ENCODE peak calls at places on chromosomes 3 and 15, in ten cellular contexts. One of them, this sample, is unnamed.

GRCh38 chr3:42796332-42796885 is 7.9 kb downstream of the HIGD1A start:
- DNase-seq in breast epithelium: no peak
- DNase-seq in iris pigment epithelial cell: no peak
- DNase-seq in T-helper 17 cell: no peak
- DNase-seq in Panc1: no peak
- DNase-seq in CD4-positive, CD25-positive, alpha-beta regulatory T cell: no peak
- DNase-seq in NCI-H1092: no peak
- DNase-seq in SHP77: no peak
- DNase-seq in transverse colon: no peak
- DNase-seq in activated naive CD4-positive, alpha-beta T cell: no peak
- DNase-seq in this sample: no peak

GRCh38 chr15:73978896-73979295 is 13.2 kb downstream of the STOML1 start:
- DNase-seq in breast epithelium: no peak
- DNase-seq in iris pigment epithelial cell: no peak
- DNase-seq in T-helper 17 cell: no peak
- DNase-seq in Panc1: no peak
- DNase-seq in CD4-positive, CD25-positive, alpha-beta regulatory T cell: no peak
- DNase-seq in NCI-H1092: no peak
- DNase-seq in SHP77: no peak
- DNase-seq in transverse colon: no peak
- DNase-seq in activated naive CD4-positive, alpha-beta T cell: no peak
- DNase-seq in this sample: no peak

GRCh38 chr15:80568298-80568697 is 126.8 kb upstream of the ABHD17C start:
- DNase-seq in breast epithelium: no peak
- DNase-seq in iris pigment epithelial cell: peak
- DNase-seq in T-helper 17 cell: no peak
- DNase-seq in Panc1: no peak
- DNase-seq in CD4-positive, CD25-positive, alpha-beta regulatory T cell: no peak
- DNase-seq in NCI-H1092: no peak
- DNase-seq in SHP77: no peak
- DNase-seq in transverse colon: no peak
- DNase-seq in activated naive CD4-positive, alpha-beta T cell: no peak
- DNase-seq in this sample: peak

GRCh38 chr15:98746756-98747155 is 98.4 kb downstream of the IGF1R start:
- DNase-seq in breast epithelium: no peak
- DNase-seq in iris pigment epithelial cell: no peak
- DNase-seq in T-helper 17 cell: no peak
- DNase-seq in Panc1: no peak
- DNase-seq in CD4-positive, CD25-positive, alpha-beta regulatory T cell: no peak
- DNase-seq in NCI-H1092: no peak
- DNase-seq in SHP77: no peak
- DNase-seq in transverse colon: no peak
- DNase-seq in activated naive CD4-positive, alpha-beta T cell: no peak
- DNase-seq in this sample: peak

GRCh38 chr15:98901438-98901837 is 106.2 kb downstream of the PGPEP1L start:
- DNase-seq in breast epithelium: no peak
- DNase-seq in iris pigment epithelial cell: no peak
- DNase-seq in T-helper 17 cell: no peak
- DNase-seq in Panc1: no peak
- DNase-seq in CD4-positive, CD25-positive, alpha-beta regulatory T cell: peak
- DNase-seq in NCI-H1092: no peak
- DNase-seq in SHP77: no peak
- DNase-seq in transverse colon: no peak
- DNase-seq in activated naive CD4-positive, alpha-beta T cell: no peak
- DNase-seq in this sample: no peak

GRCh38 chr15:25422021-25422420 is 16.8 kb downstream of the UBE3A start:
- DNase-seq in breast epithelium: no peak
- DNase-seq in iris pigment epithelial cell: no peak
- DNase-seq in T-helper 17 cell: no peak
- DNase-seq in Panc1: no peak
- DNase-seq in CD4-positive, CD25-positive, alpha-beta regulatory T cell: no peak
- DNase-seq in NCI-H1092: no peak
- DNase-seq in SHP77: no peak
- DNase-seq in transverse colon: no peak
- DNase-seq in activated naive CD4-positive, alpha-beta T cell: no peak
- DNase-seq in this sample: no peak

GRCh38 chr3:126607214-126607908 is 47.6 kb downstream of the TXNRD3 start:
- DNase-seq in breast epithelium: no peak
- DNase-seq in iris pigment epithelial cell: peak
- DNase-seq in T-helper 17 cell: no peak
- DNase-seq in Panc1: no peak
- DNase-seq in CD4-positive, CD25-positive, alpha-beta regulatory T cell: peak
- DNase-seq in NCI-H1092: no peak
- DNase-seq in SHP77: no peak
- DNase-seq in transverse colon: no peak
- DNase-seq in activated naive CD4-positive, alpha-beta T cell: no peak
- DNase-seq in this sample: peak

GRCh38 chr3:83500422-83500821 is 1458.4 kb upstream of the CADM2 start:
- DNase-seq in breast epithelium: no peak
- DNase-seq in iris pigment epithelial cell: peak
- DNase-seq in T-helper 17 cell: no peak
- DNase-seq in Panc1: no peak
- DNase-seq in CD4-positive, CD25-positive, alpha-beta regulatory T cell: no peak
- DNase-seq in NCI-H1092: no peak
- DNase-seq in SHP77: no peak
- DNase-seq in transverse colon: no peak
- DNase-seq in activated naive CD4-positive, alpha-beta T cell: no peak
- DNase-seq in this sample: peak

GRCh38 chr15:100529556-100529955 is 806 bp upstream of the CERS3 start:
- DNase-seq in breast epithelium: no peak
- DNase-seq in iris pigment epithelial cell: no peak
- DNase-seq in T-helper 17 cell: no peak
- DNase-seq in Panc1: no peak
- DNase-seq in CD4-positive, CD25-positive, alpha-beta regulatory T cell: no peak
- DNase-seq in NCI-H1092: no peak
- DNase-seq in SHP77: no peak
- DNase-seq in transverse colon: no peak
- DNase-seq in activated naive CD4-positive, alpha-beta T cell: no peak
- DNase-seq in this sample: peak

GRCh38 chr3:155281892-155282291 is 11.6 kb downstream of the STRIT1 start:
- DNase-seq in breast epithelium: no peak
- DNase-seq in iris pigment epithelial cell: peak
- DNase-seq in T-helper 17 cell: no peak
- DNase-seq in Panc1: no peak
- DNase-seq in CD4-positive, CD25-positive, alpha-beta regulatory T cell: no peak
- DNase-seq in NCI-H1092: no peak
- DNase-seq in SHP77: no peak
- DNase-seq in transverse colon: no peak
- DNase-seq in activated naive CD4-positive, alpha-beta T cell: no peak
- DNase-seq in this sample: no peak

GRCh38 chr15:78989701-78990248 is 44.9 kb upstream of the CTSH start:
- DNase-seq in breast epithelium: no peak
- DNase-seq in iris pigment epithelial cell: no peak
- DNase-seq in T-helper 17 cell: no peak
- DNase-seq in Panc1: no peak
- DNase-seq in CD4-positive, CD25-positive, alpha-beta regulatory T cell: no peak
- DNase-seq in NCI-H1092: no peak
- DNase-seq in SHP77: no peak
- DNase-seq in transverse colon: no peak
- DNase-seq in activated naive CD4-positive, alpha-beta T cell: no peak
- DNase-seq in this sample: no peak

GRCh38 chr3:152834354-152835310 is at the start of gene P2RY1:
- DNase-seq in breast epithelium: peak
- DNase-seq in iris pigment epithelial cell: peak
- DNase-seq in T-helper 17 cell: no peak
- DNase-seq in Panc1: no peak
- DNase-seq in CD4-positive, CD25-positive, alpha-beta regulatory T cell: peak
- DNase-seq in NCI-H1092: no peak
- DNase-seq in SHP77: no peak
- DNase-seq in transverse colon: peak
- DNase-seq in activated naive CD4-positive, alpha-beta T cell: no peak
- DNase-seq in this sample: peak

GRCh38 chr3:73432021-73432722 is 192.6 kb downstream of the PDZRN3 start:
- DNase-seq in breast epithelium: no peak
- DNase-seq in iris pigment epithelial cell: peak
- DNase-seq in T-helper 17 cell: no peak
- DNase-seq in Panc1: peak
- DNase-seq in CD4-positive, CD25-positive, alpha-beta regulatory T cell: peak
- DNase-seq in NCI-H1092: peak
- DNase-seq in SHP77: peak
- DNase-seq in transverse colon: no peak
- DNase-seq in activated naive CD4-positive, alpha-beta T cell: no peak
- DNase-seq in this sample: peak

GRCh38 chr3:27591321-27591711 is 107.1 kb upstream of the SLC4A7 start:
- DNase-seq in breast epithelium: no peak
- DNase-seq in iris pigment epithelial cell: no peak
- DNase-seq in T-helper 17 cell: no peak
- DNase-seq in Panc1: no peak
- DNase-seq in CD4-positive, CD25-positive, alpha-beta regulatory T cell: no peak
- DNase-seq in NCI-H1092: no peak
- DNase-seq in SHP77: no peak
- DNase-seq in transverse colon: no peak
- DNase-seq in activated naive CD4-positive, alpha-beta T cell: no peak
- DNase-seq in this sample: no peak

GRCh38 chr3:141052570-141053069 is 1.5 kb downstream of the SPSB4 start:
- DNase-seq in breast epithelium: no peak
- DNase-seq in iris pigment epithelial cell: no peak
- DNase-seq in T-helper 17 cell: no peak
- DNase-seq in Panc1: no peak
- DNase-seq in CD4-positive, CD25-positive, alpha-beta regulatory T cell: no peak
- DNase-seq in NCI-H1092: no peak
- DNase-seq in SHP77: peak
- DNase-seq in transverse colon: no peak
- DNase-seq in activated naive CD4-positive, alpha-beta T cell: no peak
- DNase-seq in this sample: no peak

GRCh38 chr3:32460031-32460749 is 42.5 kb downstream of the CMTM6 start:
- DNase-seq in breast epithelium: no peak
- DNase-seq in iris pigment epithelial cell: no peak
- DNase-seq in T-helper 17 cell: peak
- DNase-seq in Panc1: no peak
- DNase-seq in CD4-positive, CD25-positive, alpha-beta regulatory T cell: peak
- DNase-seq in NCI-H1092: peak
- DNase-seq in SHP77: peak
- DNase-seq in transverse colon: peak
- DNase-seq in activated naive CD4-positive, alpha-beta T cell: no peak
- DNase-seq in this sample: peak

GRCh38 chr3:32640939-32641725 is 43.9 kb upstream of the CNOT10 start:
- DNase-seq in breast epithelium: no peak
- DNase-seq in iris pigment epithelial cell: no peak
- DNase-seq in T-helper 17 cell: no peak
- DNase-seq in Panc1: no peak
- DNase-seq in CD4-positive, CD25-positive, alpha-beta regulatory T cell: no peak
- DNase-seq in NCI-H1092: no peak
- DNase-seq in SHP77: no peak
- DNase-seq in transverse colon: no peak
- DNase-seq in activated naive CD4-positive, alpha-beta T cell: no peak
- DNase-seq in this sample: peak

GRCh38 chr15:92922405-92923002 is 22.4 kb downstream of the CHD2 start:
- DNase-seq in breast epithelium: no peak
- DNase-seq in iris pigment epithelial cell: no peak
- DNase-seq in T-helper 17 cell: no peak
- DNase-seq in Panc1: no peak
- DNase-seq in CD4-positive, CD25-positive, alpha-beta regulatory T cell: no peak
- DNase-seq in NCI-H1092: no peak
- DNase-seq in SHP77: no peak
- DNase-seq in transverse colon: no peak
- DNase-seq in activated naive CD4-positive, alpha-beta T cell: no peak
- DNase-seq in this sample: no peak